ENCODE peak calls at places on chromosomes 16 and 17, in seven cellular contexts. One of them, this sample, is unnamed.

GRCh38 chr17:41762841-41763240 is 23.7 kb downstream of the JUP start:
- DNase-seq in stimulated activated CD8-positive, alpha-beta memory T cell treated with anti-CD3 and anti-CD28 coated beads, Interleukin-2, amount 100 ng/mL, for 48 hours: no peak
- DNase-seq in stimulated activated CD4-positive, alpha-beta T cell treated with anti-CD3 and anti-CD28 coated beads, Interleukin-15, amount 100 ng/mL, for 24 hours: no peak
- DNase-seq in fibroblast of the conjunctiva: no peak
- DNase-seq in NCI-H1436: no peak
- DNase-seq in activated T-helper 1 cell treated with anti-CD3 and anti-CD28 coated beads, Interleukin-2, amount 50 U/mL, for 16 hours: no peak
- DNase-seq in lower lobe of right lung: no peak
- DNase-seq in this sample: no peak

GRCh38 chr17:39845052-39845976 is 18.8 kb downstream of the IKZF3 start:
- DNase-seq in stimulated activated CD8-positive, alpha-beta memory T cell treated with anti-CD3 and anti-CD28 coated beads, Interleukin-2, amount 100 ng/mL, for 48 hours: no peak
- DNase-seq in stimulated activated CD4-positive, alpha-beta T cell treated with anti-CD3 and anti-CD28 coated beads, Interleukin-15, amount 100 ng/mL, for 24 hours: no peak
- DNase-seq in fibroblast of the conjunctiva: no peak
- DNase-seq in NCI-H1436: peak
- DNase-seq in activated T-helper 1 cell treated with anti-CD3 and anti-CD28 coated beads, Interleukin-2, amount 50 U/mL, for 16 hours: no peak
- DNase-seq in lower lobe of right lung: no peak
- DNase-seq in this sample: no peak

GRCh38 chr16:1362807-1363206 is 11.1 kb downstream of the GNPTG start:
- DNase-seq in stimulated activated CD8-positive, alpha-beta memory T cell treated with anti-CD3 and anti-CD28 coated beads, Interleukin-2, amount 100 ng/mL, for 48 hours: no peak
- DNase-seq in stimulated activated CD4-positive, alpha-beta T cell treated with anti-CD3 and anti-CD28 coated beads, Interleukin-15, amount 100 ng/mL, for 24 hours: no peak
- DNase-seq in fibroblast of the conjunctiva: no peak
- DNase-seq in NCI-H1436: no peak
- DNase-seq in activated T-helper 1 cell treated with anti-CD3 and anti-CD28 coated beads, Interleukin-2, amount 50 U/mL, for 16 hours: no peak
- DNase-seq in lower lobe of right lung: no peak
- DNase-seq in this sample: no peak

GRCh38 chr17:70080541-70081347 is 5.7 kb downstream of the KCNJ16 start:
- DNase-seq in stimulated activated CD8-positive, alpha-beta memory T cell treated with anti-CD3 and anti-CD28 coated beads, Interleukin-2, amount 100 ng/mL, for 48 hours: no peak
- DNase-seq in stimulated activated CD4-positive, alpha-beta T cell treated with anti-CD3 and anti-CD28 coated beads, Interleukin-15, amount 100 ng/mL, for 24 hours: no peak
- DNase-seq in fibroblast of the conjunctiva: peak
- DNase-seq in NCI-H1436: no peak
- DNase-seq in activated T-helper 1 cell treated with anti-CD3 and anti-CD28 coated beads, Interleukin-2, amount 50 U/mL, for 16 hours: no peak
- DNase-seq in lower lobe of right lung: no peak
- DNase-seq in this sample: no peak

GRCh38 chr16:11347831-11348230 is 2.6 kb downstream of the RMI2 start:
- DNase-seq in stimulated activated CD8-positive, alpha-beta memory T cell treated with anti-CD3 and anti-CD28 coated beads, Interleukin-2, amount 100 ng/mL, for 48 hours: no peak
- DNase-seq in stimulated activated CD4-positive, alpha-beta T cell treated with anti-CD3 and anti-CD28 coated beads, Interleukin-15, amount 100 ng/mL, for 24 hours: no peak
- DNase-seq in fibroblast of the conjunctiva: no peak
- DNase-seq in NCI-H1436: no peak
- DNase-seq in activated T-helper 1 cell treated with anti-CD3 and anti-CD28 coated beads, Interleukin-2, amount 50 U/mL, for 16 hours: no peak
- DNase-seq in lower lobe of right lung: no peak
- DNase-seq in this sample: no peak

GRCh38 chr17:80124351-80124981 is 22.5 kb downstream of the EIF4A3 start:
- DNase-seq in stimulated activated CD8-positive, alpha-beta memory T cell treated with anti-CD3 and anti-CD28 coated beads, Interleukin-2, amount 100 ng/mL, for 48 hours: no peak
- DNase-seq in stimulated activated CD4-positive, alpha-beta T cell treated with anti-CD3 and anti-CD28 coated beads, Interleukin-15, amount 100 ng/mL, for 24 hours: no peak
- DNase-seq in fibroblast of the conjunctiva: no peak
- DNase-seq in NCI-H1436: peak
- DNase-seq in activated T-helper 1 cell treated with anti-CD3 and anti-CD28 coated beads, Interleukin-2, amount 50 U/mL, for 16 hours: no peak
- DNase-seq in lower lobe of right lung: no peak
- DNase-seq in this sample: peak

GRCh38 chr17:76432712-76433336 is 20.1 kb downstream of the UBE2O start:
- DNase-seq in stimulated activated CD8-positive, alpha-beta memory T cell treated with anti-CD3 and anti-CD28 coated beads, Interleukin-2, amount 100 ng/mL, for 48 hours: no peak
- DNase-seq in stimulated activated CD4-positive, alpha-beta T cell treated with anti-CD3 and anti-CD28 coated beads, Interleukin-15, amount 100 ng/mL, for 24 hours: peak
- DNase-seq in fibroblast of the conjunctiva: no peak
- DNase-seq in NCI-H1436: no peak
- DNase-seq in activated T-helper 1 cell treated with anti-CD3 and anti-CD28 coated beads, Interleukin-2, amount 50 U/mL, for 16 hours: no peak
- DNase-seq in lower lobe of right lung: no peak
- DNase-seq in this sample: no peak

GRCh38 chr16:11624205-11624604 is 37.5 kb upstream of the LITAF start:
- DNase-seq in stimulated activated CD8-positive, alpha-beta memory T cell treated with anti-CD3 and anti-CD28 coated beads, Interleukin-2, amount 100 ng/mL, for 48 hours: no peak
- DNase-seq in stimulated activated CD4-positive, alpha-beta T cell treated with anti-CD3 and anti-CD28 coated beads, Interleukin-15, amount 100 ng/mL, for 24 hours: no peak
- DNase-seq in fibroblast of the conjunctiva: no peak
- DNase-seq in NCI-H1436: no peak
- DNase-seq in activated T-helper 1 cell treated with anti-CD3 and anti-CD28 coated beads, Interleukin-2, amount 50 U/mL, for 16 hours: no peak
- DNase-seq in lower lobe of right lung: no peak
- DNase-seq in this sample: no peak

GRCh38 chr16:88941933-88942909 is 34.8 kb downstream of the CBFA2T3 start:
- DNase-seq in stimulated activated CD8-positive, alpha-beta memory T cell treated with anti-CD3 and anti-CD28 coated beads, Interleukin-2, amount 100 ng/mL, for 48 hours: peak
- DNase-seq in stimulated activated CD4-positive, alpha-beta T cell treated with anti-CD3 and anti-CD28 coated beads, Interleukin-15, amount 100 ng/mL, for 24 hours: peak
- DNase-seq in fibroblast of the conjunctiva: no peak
- DNase-seq in NCI-H1436: peak
- DNase-seq in activated T-helper 1 cell treated with anti-CD3 and anti-CD28 coated beads, Interleukin-2, amount 50 U/mL, for 16 hours: peak
- DNase-seq in lower lobe of right lung: peak
- DNase-seq in this sample: peak

GRCh38 chr17:71392715-71393567 is 727.9 kb upstream of the SOX9 start:
- DNase-seq in stimulated activated CD8-positive, alpha-beta memory T cell treated with anti-CD3 and anti-CD28 coated beads, Interleukin-2, amount 100 ng/mL, for 48 hours: no peak
- DNase-seq in stimulated activated CD4-positive, alpha-beta T cell treated with anti-CD3 and anti-CD28 coated beads, Interleukin-15, amount 100 ng/mL, for 24 hours: no peak
- DNase-seq in fibroblast of the conjunctiva: no peak
- DNase-seq in NCI-H1436: no peak
- DNase-seq in activated T-helper 1 cell treated with anti-CD3 and anti-CD28 coated beads, Interleukin-2, amount 50 U/mL, for 16 hours: no peak
- DNase-seq in lower lobe of right lung: no peak
- DNase-seq in this sample: no peak

GRCh38 chr17:60941028-60941427 is 263.4 kb downstream of the BCAS3 start:
- DNase-seq in stimulated activated CD8-positive, alpha-beta memory T cell treated with anti-CD3 and anti-CD28 coated beads, Interleukin-2, amount 100 ng/mL, for 48 hours: no peak
- DNase-seq in stimulated activated CD4-positive, alpha-beta T cell treated with anti-CD3 and anti-CD28 coated beads, Interleukin-15, amount 100 ng/mL, for 24 hours: no peak
- DNase-seq in fibroblast of the conjunctiva: peak
- DNase-seq in NCI-H1436: no peak
- DNase-seq in activated T-helper 1 cell treated with anti-CD3 and anti-CD28 coated beads, Interleukin-2, amount 50 U/mL, for 16 hours: no peak
- DNase-seq in lower lobe of right lung: no peak
- DNase-seq in this sample: no peak

GRCh38 chr16:27924411-27925118 is 138.9 kb downstream of the GSG1L start:
- DNase-seq in stimulated activated CD8-positive, alpha-beta memory T cell treated with anti-CD3 and anti-CD28 coated beads, Interleukin-2, amount 100 ng/mL, for 48 hours: no peak
- DNase-seq in stimulated activated CD4-positive, alpha-beta T cell treated with anti-CD3 and anti-CD28 coated beads, Interleukin-15, amount 100 ng/mL, for 24 hours: no peak
- DNase-seq in fibroblast of the conjunctiva: no peak
- DNase-seq in NCI-H1436: no peak
- DNase-seq in activated T-helper 1 cell treated with anti-CD3 and anti-CD28 coated beads, Interleukin-2, amount 50 U/mL, for 16 hours: no peak
- DNase-seq in lower lobe of right lung: no peak
- DNase-seq in this sample: no peak

GRCh38 chr16:546909-547770 is 13.1 kb upstream of the PRR35 start:
- DNase-seq in stimulated activated CD8-positive, alpha-beta memory T cell treated with anti-CD3 and anti-CD28 coated beads, Interleukin-2, amount 100 ng/mL, for 48 hours: peak
- DNase-seq in stimulated activated CD4-positive, alpha-beta T cell treated with anti-CD3 and anti-CD28 coated beads, Interleukin-15, amount 100 ng/mL, for 24 hours: peak
- DNase-seq in fibroblast of the conjunctiva: no peak
- DNase-seq in NCI-H1436: peak
- DNase-seq in activated T-helper 1 cell treated with anti-CD3 and anti-CD28 coated beads, Interleukin-2, amount 50 U/mL, for 16 hours: no peak
- DNase-seq in lower lobe of right lung: peak
- DNase-seq in this sample: peak

GRCh38 chr17:34110315-34110714 is 144.8 kb upstream of the CCL2 start:
- DNase-seq in stimulated activated CD8-positive, alpha-beta memory T cell treated with anti-CD3 and anti-CD28 coated beads, Interleukin-2, amount 100 ng/mL, for 48 hours: no peak
- DNase-seq in stimulated activated CD4-positive, alpha-beta T cell treated with anti-CD3 and anti-CD28 coated beads, Interleukin-15, amount 100 ng/mL, for 24 hours: no peak
- DNase-seq in fibroblast of the conjunctiva: no peak
- DNase-seq in NCI-H1436: no peak
- DNase-seq in activated T-helper 1 cell treated with anti-CD3 and anti-CD28 coated beads, Interleukin-2, amount 50 U/mL, for 16 hours: no peak
- DNase-seq in lower lobe of right lung: no peak
- DNase-seq in this sample: peak

GRCh38 chr17:8041249-8041928 is 2.5 kb downstream of the ALOX15B start:
- DNase-seq in stimulated activated CD8-positive, alpha-beta memory T cell treated with anti-CD3 and anti-CD28 coated beads, Interleukin-2, amount 100 ng/mL, for 48 hours: no peak
- DNase-seq in stimulated activated CD4-positive, alpha-beta T cell treated with anti-CD3 and anti-CD28 coated beads, Interleukin-15, amount 100 ng/mL, for 24 hours: peak
- DNase-seq in fibroblast of the conjunctiva: peak
- DNase-seq in NCI-H1436: peak
- DNase-seq in activated T-helper 1 cell treated with anti-CD3 and anti-CD28 coated beads, Interleukin-2, amount 50 U/mL, for 16 hours: no peak
- DNase-seq in lower lobe of right lung: no peak
- DNase-seq in this sample: no peak

GRCh38 chr17:2800367-2800766 is 4.1 kb downstream of the RAP1GAP2 start:
- DNase-seq in stimulated activated CD8-positive, alpha-beta memory T cell treated with anti-CD3 and anti-CD28 coated beads, Interleukin-2, amount 100 ng/mL, for 48 hours: no peak
- DNase-seq in stimulated activated CD4-positive, alpha-beta T cell treated with anti-CD3 and anti-CD28 coated beads, Interleukin-15, amount 100 ng/mL, for 24 hours: no peak
- DNase-seq in fibroblast of the conjunctiva: no peak
- DNase-seq in NCI-H1436: no peak
- DNase-seq in activated T-helper 1 cell treated with anti-CD3 and anti-CD28 coated beads, Interleukin-2, amount 50 U/mL, for 16 hours: no peak
- DNase-seq in lower lobe of right lung: no peak
- DNase-seq in this sample: no peak

GRCh38 chr17:68378202-68379149 is 78.8 kb downstream of the WIPI1 start:
- DNase-seq in stimulated activated CD8-positive, alpha-beta memory T cell treated with anti-CD3 and anti-CD28 coated beads, Interleukin-2, amount 100 ng/mL, for 48 hours: no peak
- DNase-seq in stimulated activated CD4-positive, alpha-beta T cell treated with anti-CD3 and anti-CD28 coated beads, Interleukin-15, amount 100 ng/mL, for 24 hours: no peak
- DNase-seq in fibroblast of the conjunctiva: peak
- DNase-seq in NCI-H1436: no peak
- DNase-seq in activated T-helper 1 cell treated with anti-CD3 and anti-CD28 coated beads, Interleukin-2, amount 50 U/mL, for 16 hours: no peak
- DNase-seq in lower lobe of right lung: peak
- DNase-seq in this sample: no peak

GRCh38 chr16:53849585-53849984 is 145.6 kb downstream of the FTO start:
- DNase-seq in stimulated activated CD8-positive, alpha-beta memory T cell treated with anti-CD3 and anti-CD28 coated beads, Interleukin-2, amount 100 ng/mL, for 48 hours: no peak
- DNase-seq in stimulated activated CD4-positive, alpha-beta T cell treated with anti-CD3 and anti-CD28 coated beads, Interleukin-15, amount 100 ng/mL, for 24 hours: no peak
- DNase-seq in fibroblast of the conjunctiva: no peak
- DNase-seq in NCI-H1436: no peak
- DNase-seq in activated T-helper 1 cell treated with anti-CD3 and anti-CD28 coated beads, Interleukin-2, amount 50 U/mL, for 16 hours: no peak
- DNase-seq in lower lobe of right lung: no peak
- DNase-seq in this sample: no peak

GRCh38 chr16:65922923-65923322 is 443.6 kb upstream of the CDH5 start:
- DNase-seq in stimulated activated CD8-positive, alpha-beta memory T cell treated with anti-CD3 and anti-CD28 coated beads, Interleukin-2, amount 100 ng/mL, for 48 hours: no peak
- DNase-seq in stimulated activated CD4-positive, alpha-beta T cell treated with anti-CD3 and anti-CD28 coated beads, Interleukin-15, amount 100 ng/mL, for 24 hours: no peak
- DNase-seq in fibroblast of the conjunctiva: no peak
- DNase-seq in NCI-H1436: no peak
- DNase-seq in activated T-helper 1 cell treated with anti-CD3 and anti-CD28 coated beads, Interleukin-2, amount 50 U/mL, for 16 hours: no peak
- DNase-seq in lower lobe of right lung: no peak
- DNase-seq in this sample: no peak

GRCh38 chr16:87017388-87018012 is 299.7 kb downstream of the C16orf95 start:
- DNase-seq in stimulated activated CD8-positive, alpha-beta memory T cell treated with anti-CD3 and anti-CD28 coated beads, Interleukin-2, amount 100 ng/mL, for 48 hours: no peak
- DNase-seq in stimulated activated CD4-positive, alpha-beta T cell treated with anti-CD3 and anti-CD28 coated beads, Interleukin-15, amount 100 ng/mL, for 24 hours: no peak
- DNase-seq in fibroblast of the conjunctiva: peak
- DNase-seq in NCI-H1436: no peak
- DNase-seq in activated T-helper 1 cell treated with anti-CD3 and anti-CD28 coated beads, Interleukin-2, amount 50 U/mL, for 16 hours: no peak
- DNase-seq in lower lobe of right lung: no peak
- DNase-seq in this sample: no peak

GRCh38 chr17:77735341-77736206 is 222.9 kb upstream of the TNRC6C start:
- DNase-seq in stimulated activated CD8-positive, alpha-beta memory T cell treated with anti-CD3 and anti-CD28 coated beads, Interleukin-2, amount 100 ng/mL, for 48 hours: no peak
- DNase-seq in stimulated activated CD4-positive, alpha-beta T cell treated with anti-CD3 and anti-CD28 coated beads, Interleukin-15, amount 100 ng/mL, for 24 hours: no peak
- DNase-seq in fibroblast of the conjunctiva: peak
- DNase-seq in NCI-H1436: peak
- DNase-seq in activated T-helper 1 cell treated with anti-CD3 and anti-CD28 coated beads, Interleukin-2, amount 50 U/mL, for 16 hours: no peak
- DNase-seq in lower lobe of right lung: peak
- DNase-seq in this sample: no peak

GRCh38 chr17:3754458-3755334 is 31.0 kb downstream of the HASPIN start:
- DNase-seq in stimulated activated CD8-positive, alpha-beta memory T cell treated with anti-CD3 and anti-CD28 coated beads, Interleukin-2, amount 100 ng/mL, for 48 hours: peak
- DNase-seq in stimulated activated CD4-positive, alpha-beta T cell treated with anti-CD3 and anti-CD28 coated beads, Interleukin-15, amount 100 ng/mL, for 24 hours: peak
- DNase-seq in fibroblast of the conjunctiva: no peak
- DNase-seq in NCI-H1436: peak
- DNase-seq in activated T-helper 1 cell treated with anti-CD3 and anti-CD28 coated beads, Interleukin-2, amount 50 U/mL, for 16 hours: peak
- DNase-seq in lower lobe of right lung: peak
- DNase-seq in this sample: peak

GRCh38 chr16:66161942-66162341 is 204.5 kb upstream of the CDH5 start:
- DNase-seq in stimulated activated CD8-positive, alpha-beta memory T cell treated with anti-CD3 and anti-CD28 coated beads, Interleukin-2, amount 100 ng/mL, for 48 hours: no peak
- DNase-seq in stimulated activated CD4-positive, alpha-beta T cell treated with anti-CD3 and anti-CD28 coated beads, Interleukin-15, amount 100 ng/mL, for 24 hours: no peak
- DNase-seq in fibroblast of the conjunctiva: no peak
- DNase-seq in NCI-H1436: no peak
- DNase-seq in activated T-helper 1 cell treated with anti-CD3 and anti-CD28 coated beads, Interleukin-2, amount 50 U/mL, for 16 hours: no peak
- DNase-seq in lower lobe of right lung: no peak
- DNase-seq in this sample: no peak

GRCh38 chr17:78922876-78923498 is 2.2 kb downstream of the TIMP2 start:
- DNase-seq in stimulated activated CD8-positive, alpha-beta memory T cell treated with anti-CD3 and anti-CD28 coated beads, Interleukin-2, amount 100 ng/mL, for 48 hours: no peak
- DNase-seq in stimulated activated CD4-positive, alpha-beta T cell treated with anti-CD3 and anti-CD28 coated beads, Interleukin-15, amount 100 ng/mL, for 24 hours: no peak
- DNase-seq in fibroblast of the conjunctiva: no peak
- DNase-seq in NCI-H1436: no peak
- DNase-seq in activated T-helper 1 cell treated with anti-CD3 and anti-CD28 coated beads, Interleukin-2, amount 50 U/mL, for 16 hours: no peak
- DNase-seq in lower lobe of right lung: no peak
- DNase-seq in this sample: no peak

GRCh38 chr16:63890072-63890471 is 1231.8 kb downstream of the CDH11 start:
- DNase-seq in stimulated activated CD8-positive, alpha-beta memory T cell treated with anti-CD3 and anti-CD28 coated beads, Interleukin-2, amount 100 ng/mL, for 48 hours: no peak
- DNase-seq in stimulated activated CD4-positive, alpha-beta T cell treated with anti-CD3 and anti-CD28 coated beads, Interleukin-15, amount 100 ng/mL, for 24 hours: no peak
- DNase-seq in fibroblast of the conjunctiva: peak
- DNase-seq in NCI-H1436: no peak
- DNase-seq in activated T-helper 1 cell treated with anti-CD3 and anti-CD28 coated beads, Interleukin-2, amount 50 U/mL, for 16 hours: no peak
- DNase-seq in lower lobe of right lung: no peak
- DNase-seq in this sample: no peak

GRCh38 chr17:19009970-19010369 is 5.4 kb upstream of the FAM83G start:
- DNase-seq in stimulated activated CD8-positive, alpha-beta memory T cell treated with anti-CD3 and anti-CD28 coated beads, Interleukin-2, amount 100 ng/mL, for 48 hours: no peak
- DNase-seq in stimulated activated CD4-positive, alpha-beta T cell treated with anti-CD3 and anti-CD28 coated beads, Interleukin-15, amount 100 ng/mL, for 24 hours: no peak
- DNase-seq in fibroblast of the conjunctiva: no peak
- DNase-seq in NCI-H1436: no peak
- DNase-seq in activated T-helper 1 cell treated with anti-CD3 and anti-CD28 coated beads, Interleukin-2, amount 50 U/mL, for 16 hours: no peak
- DNase-seq in lower lobe of right lung: peak
- DNase-seq in this sample: no peak

GRCh38 chr16:53061701-53062159 is 6.9 kb downstream of the CHD9 start:
- DNase-seq in stimulated activated CD8-positive, alpha-beta memory T cell treated with anti-CD3 and anti-CD28 coated beads, Interleukin-2, amount 100 ng/mL, for 48 hours: peak
- DNase-seq in stimulated activated CD4-positive, alpha-beta T cell treated with anti-CD3 and anti-CD28 coated beads, Interleukin-15, amount 100 ng/mL, for 24 hours: peak
- DNase-seq in fibroblast of the conjunctiva: no peak
- DNase-seq in NCI-H1436: no peak
- DNase-seq in activated T-helper 1 cell treated with anti-CD3 and anti-CD28 coated beads, Interleukin-2, amount 50 U/mL, for 16 hours: no peak
- DNase-seq in lower lobe of right lung: peak
- DNase-seq in this sample: no peak

GRCh38 chr17:36877774-36878173 is 59.5 kb upstream of the LHX1 start:
- DNase-seq in stimulated activated CD8-positive, alpha-beta memory T cell treated with anti-CD3 and anti-CD28 coated beads, Interleukin-2, amount 100 ng/mL, for 48 hours: peak
- DNase-seq in stimulated activated CD4-positive, alpha-beta T cell treated with anti-CD3 and anti-CD28 coated beads, Interleukin-15, amount 100 ng/mL, for 24 hours: peak
- DNase-seq in fibroblast of the conjunctiva: peak
- DNase-seq in NCI-H1436: no peak
- DNase-seq in activated T-helper 1 cell treated with anti-CD3 and anti-CD28 coated beads, Interleukin-2, amount 50 U/mL, for 16 hours: no peak
- DNase-seq in lower lobe of right lung: no peak
- DNase-seq in this sample: no peak